ENCODE peak calls at places on chromosomes 2 and 18, in nine cellular contexts. One of them, this sample, is unnamed.

GRCh38 chr2:230944123-230944653 is 19.1 kb upstream of the GPR55 start:
- DNase-seq in fibroblast of lung: no peak
- DNase-seq in adipocyte: no peak
- DNase-seq in esophagus squamous epithelium: no peak
- DNase-seq in thoracic aorta: no peak
- DNase-seq in PC-3: no peak
- DNase-seq in cardiac muscle cell: no peak
- DNase-seq in left lung: no peak
- DNase-seq in sigmoid colon: no peak
- DNase-seq in this sample: peak; percentile 13

GRCh38 chr2:224585205-224586088 is at the start of gene CUL3:
- DNase-seq in fibroblast of lung: peak; percentile 95
- DNase-seq in adipocyte: peak; percentile 99
- DNase-seq in esophagus squamous epithelium: peak; percentile 95
- DNase-seq in thoracic aorta: peak; percentile 95
- DNase-seq in PC-3: peak; percentile 95
- DNase-seq in cardiac muscle cell: peak; percentile 99
- DNase-seq in left lung: peak; percentile 100
- DNase-seq in sigmoid colon: peak; percentile 99
- DNase-seq in this sample: peak; percentile 98

GRCh38 chr18:1806884-1807615 is 764.3 kb downstream of the METTL4 start:
- DNase-seq in fibroblast of lung: no peak
- DNase-seq in adipocyte: no peak
- DNase-seq in esophagus squamous epithelium: no peak
- DNase-seq in thoracic aorta: no peak
- DNase-seq in PC-3: no peak
- DNase-seq in cardiac muscle cell: peak; percentile 9
- DNase-seq in left lung: no peak
- DNase-seq in sigmoid colon: no peak
- DNase-seq in this sample: no peak

GRCh38 chr18:79274823-79275222 is 120.9 kb upstream of the NFATC1 start:
- DNase-seq in fibroblast of lung: no peak
- DNase-seq in adipocyte: no peak
- DNase-seq in esophagus squamous epithelium: no peak
- DNase-seq in thoracic aorta: no peak
- DNase-seq in PC-3: no peak
- DNase-seq in cardiac muscle cell: no peak
- DNase-seq in left lung: no peak
- DNase-seq in sigmoid colon: no peak
- DNase-seq in this sample: peak; percentile 35

GRCh38 chr2:239324456-239324855 is 76.4 kb downstream of the HDAC4 start:
- DNase-seq in fibroblast of lung: no peak
- DNase-seq in adipocyte: no peak
- DNase-seq in esophagus squamous epithelium: no peak
- DNase-seq in thoracic aorta: no peak
- DNase-seq in PC-3: no peak
- DNase-seq in cardiac muscle cell: no peak
- DNase-seq in left lung: no peak
- DNase-seq in sigmoid colon: no peak
- DNase-seq in this sample: peak; percentile 65

GRCh38 chr2:177064417-177064816 is 148.2 kb upstream of the HNRNPA3 start:
- DNase-seq in fibroblast of lung: no peak
- DNase-seq in adipocyte: no peak
- DNase-seq in esophagus squamous epithelium: no peak
- DNase-seq in thoracic aorta: no peak
- DNase-seq in PC-3: no peak
- DNase-seq in cardiac muscle cell: no peak
- DNase-seq in left lung: no peak
- DNase-seq in sigmoid colon: no peak
- DNase-seq in this sample: no peak

GRCh38 chr2:54455584-54456525 is at the start of gene SPTBN1:
- DNase-seq in fibroblast of lung: peak; percentile 94
- DNase-seq in adipocyte: peak; percentile 95
- DNase-seq in esophagus squamous epithelium: no peak
- DNase-seq in thoracic aorta: peak; percentile 64
- DNase-seq in PC-3: peak; percentile 66
- DNase-seq in cardiac muscle cell: peak; percentile 93
- DNase-seq in left lung: peak; percentile 93
- DNase-seq in sigmoid colon: peak; percentile 97
- DNase-seq in this sample: peak; percentile 96

GRCh38 chr18:37582306-37582705 is 16.7 kb upstream of the CELF4 start:
- DNase-seq in fibroblast of lung: no peak
- DNase-seq in adipocyte: no peak
- DNase-seq in esophagus squamous epithelium: no peak
- DNase-seq in thoracic aorta: no peak
- DNase-seq in PC-3: no peak
- DNase-seq in cardiac muscle cell: no peak
- DNase-seq in left lung: no peak
- DNase-seq in sigmoid colon: no peak
- DNase-seq in this sample: no peak

GRCh38 chr2:96174251-96175144 is 29.3 kb upstream of the DUSP2 start:
- DNase-seq in fibroblast of lung: peak; percentile 37
- DNase-seq in adipocyte: peak; percentile 78
- DNase-seq in esophagus squamous epithelium: no peak
- DNase-seq in thoracic aorta: peak; percentile 24
- DNase-seq in PC-3: peak; percentile 79
- DNase-seq in cardiac muscle cell: peak; percentile 81
- DNase-seq in left lung: peak; percentile 92
- DNase-seq in sigmoid colon: no peak
- DNase-seq in this sample: peak; percentile 78

GRCh38 chr18:5824370-5824984 is 70.8 kb downstream of the TMEM200C start:
- DNase-seq in fibroblast of lung: no peak
- DNase-seq in adipocyte: no peak
- DNase-seq in esophagus squamous epithelium: no peak
- DNase-seq in thoracic aorta: no peak
- DNase-seq in PC-3: no peak
- DNase-seq in cardiac muscle cell: no peak
- DNase-seq in left lung: no peak
- DNase-seq in sigmoid colon: no peak
- DNase-seq in this sample: peak; percentile 5

GRCh38 chr2:215002500-215002899 is 135.9 kb downstream of the ABCA12 start:
- DNase-seq in fibroblast of lung: peak; percentile 44
- DNase-seq in adipocyte: peak; percentile 87
- DNase-seq in esophagus squamous epithelium: no peak
- DNase-seq in thoracic aorta: no peak
- DNase-seq in PC-3: peak; percentile 59
- DNase-seq in cardiac muscle cell: peak; percentile 78
- DNase-seq in left lung: no peak
- DNase-seq in sigmoid colon: no peak
- DNase-seq in this sample: peak; percentile 22

GRCh38 chr2:186099772-186100171 is 361.2 kb downstream of the FSIP2 start:
- DNase-seq in fibroblast of lung: no peak
- DNase-seq in adipocyte: no peak
- DNase-seq in esophagus squamous epithelium: no peak
- DNase-seq in thoracic aorta: no peak
- DNase-seq in PC-3: no peak
- DNase-seq in cardiac muscle cell: no peak
- DNase-seq in left lung: no peak
- DNase-seq in sigmoid colon: no peak
- DNase-seq in this sample: no peak

GRCh38 chr2:240783819-240784621 is 36.0 kb downstream of the KIF1A start:
- DNase-seq in fibroblast of lung: no peak
- DNase-seq in adipocyte: no peak
- DNase-seq in esophagus squamous epithelium: no peak
- DNase-seq in thoracic aorta: no peak
- DNase-seq in PC-3: no peak
- DNase-seq in cardiac muscle cell: no peak
- DNase-seq in left lung: peak; percentile 76
- DNase-seq in sigmoid colon: peak; percentile 54
- DNase-seq in this sample: no peak

GRCh38 chr18:37315935-37316334 is 249.7 kb downstream of the CELF4 start:
- DNase-seq in fibroblast of lung: no peak
- DNase-seq in adipocyte: no peak
- DNase-seq in esophagus squamous epithelium: no peak
- DNase-seq in thoracic aorta: no peak
- DNase-seq in PC-3: no peak
- DNase-seq in cardiac muscle cell: no peak
- DNase-seq in left lung: no peak
- DNase-seq in sigmoid colon: no peak
- DNase-seq in this sample: no peak

GRCh38 chr2:38505779-38506178 is 96.9 kb downstream of the HNRNPLL start:
- DNase-seq in fibroblast of lung: no peak
- DNase-seq in adipocyte: peak; percentile 69
- DNase-seq in esophagus squamous epithelium: no peak
- DNase-seq in thoracic aorta: no peak
- DNase-seq in PC-3: peak; percentile 24
- DNase-seq in cardiac muscle cell: no peak
- DNase-seq in left lung: no peak
- DNase-seq in sigmoid colon: peak; percentile 96
- DNase-seq in this sample: no peak

GRCh38 chr18:50158866-50159653 is 35.9 kb downstream of the MYO5B start:
- DNase-seq in fibroblast of lung: no peak
- DNase-seq in adipocyte: no peak
- DNase-seq in esophagus squamous epithelium: no peak
- DNase-seq in thoracic aorta: no peak
- DNase-seq in PC-3: peak; percentile 79
- DNase-seq in cardiac muscle cell: no peak
- DNase-seq in left lung: no peak
- DNase-seq in sigmoid colon: no peak
- DNase-seq in this sample: no peak

GRCh38 chr2:75555701-75556100 is 5.0 kb downstream of the EVA1A start:
- DNase-seq in fibroblast of lung: no peak
- DNase-seq in adipocyte: no peak
- DNase-seq in esophagus squamous epithelium: no peak
- DNase-seq in thoracic aorta: no peak
- DNase-seq in PC-3: no peak
- DNase-seq in cardiac muscle cell: no peak
- DNase-seq in left lung: no peak
- DNase-seq in sigmoid colon: no peak
- DNase-seq in this sample: no peak

GRCh38 chr2:112154246-112155110 is 16.3 kb downstream of the FBLN7 start:
- DNase-seq in fibroblast of lung: no peak
- DNase-seq in adipocyte: no peak
- DNase-seq in esophagus squamous epithelium: no peak
- DNase-seq in thoracic aorta: no peak
- DNase-seq in PC-3: no peak
- DNase-seq in cardiac muscle cell: no peak
- DNase-seq in left lung: no peak
- DNase-seq in sigmoid colon: no peak
- DNase-seq in this sample: peak; percentile 65

GRCh38 chr2:35428548-35428947 is 927.0 kb upstream of the CRIM1 start:
- DNase-seq in fibroblast of lung: no peak
- DNase-seq in adipocyte: peak; percentile 10
- DNase-seq in esophagus squamous epithelium: no peak
- DNase-seq in thoracic aorta: no peak
- DNase-seq in PC-3: peak; percentile 48
- DNase-seq in cardiac muscle cell: peak; percentile 63
- DNase-seq in left lung: no peak
- DNase-seq in sigmoid colon: no peak
- DNase-seq in this sample: peak; percentile 5

GRCh38 chr18:63207825-63208224 is 111.7 kb downstream of the BCL2 start:
- DNase-seq in fibroblast of lung: no peak
- DNase-seq in adipocyte: no peak
- DNase-seq in esophagus squamous epithelium: no peak
- DNase-seq in thoracic aorta: no peak
- DNase-seq in PC-3: no peak
- DNase-seq in cardiac muscle cell: no peak
- DNase-seq in left lung: no peak
- DNase-seq in sigmoid colon: no peak
- DNase-seq in this sample: no peak
- H3K4me3 ChIP-seq in fibroblast of lung: no peak overlapping the region
- H3K4me3 ChIP-seq in adipocyte: no peak overlapping the region
- H3K4me3 ChIP-seq in esophagus squamous epithelium: no peak overlapping the region
- H3K4me3 ChIP-seq in thoracic aorta: peak overlapping the region; percentile 53
- H3K4me3 ChIP-seq in PC-3: no peak overlapping the region
- H3K4me3 ChIP-seq in cardiac muscle cell: no peak overlapping the region
- H3K4me3 ChIP-seq in left lung: no peak overlapping the region
- H3K4me3 ChIP-seq in sigmoid colon: no peak overlapping the region
- H3K4me3 ChIP-seq in this sample: no peak overlapping the region

DNA sequence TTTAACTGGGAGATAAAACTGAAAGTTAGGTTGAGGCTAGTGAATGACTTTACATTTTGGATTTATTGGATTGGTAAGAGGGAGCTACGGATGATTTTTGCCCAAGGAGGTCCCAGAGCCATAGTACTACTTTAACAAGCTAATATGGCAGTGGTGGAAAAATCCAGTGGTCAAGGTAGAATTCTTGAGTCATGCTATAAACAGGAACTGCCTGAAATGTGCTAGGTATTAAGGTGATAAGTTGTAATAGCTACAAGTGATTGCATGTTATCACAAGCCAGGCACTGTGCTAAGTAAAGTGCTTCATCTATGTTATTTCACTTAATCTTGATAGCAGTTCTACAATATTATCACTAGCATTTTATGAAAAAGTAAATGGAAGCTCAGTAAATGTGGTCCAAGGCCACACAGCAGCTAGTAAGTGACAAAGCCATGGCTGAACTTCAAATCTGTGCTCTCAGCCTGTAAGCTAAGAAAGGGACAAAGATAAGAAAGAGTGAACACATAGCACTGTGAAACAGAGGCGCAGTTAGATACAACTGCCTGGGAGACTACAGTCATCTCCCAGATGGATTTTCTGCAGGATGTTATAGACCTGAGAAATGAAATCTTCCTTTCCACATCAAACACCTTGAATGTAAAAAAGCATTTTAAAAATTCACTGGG is 469.6 kb downstream of the TGIF1 start:
- DNase-seq in fibroblast of lung: no peak
- DNase-seq in adipocyte: no peak
- DNase-seq in esophagus squamous epithelium: no peak
- DNase-seq in thoracic aorta: no peak
- DNase-seq in PC-3: no peak
- DNase-seq in cardiac muscle cell: peak; percentile 21
- DNase-seq in left lung: no peak
- DNase-seq in sigmoid colon: no peak
- DNase-seq in this sample: no peak
- H3K36me3 ChIP-seq in fibroblast of lung: no peaks in the 10 kb centered on the region
- H3K36me3 ChIP-seq in adipocyte: no peaks in the 10 kb centered on the region
- H3K36me3 ChIP-seq in esophagus squamous epithelium: no peaks in the 10 kb centered on the region
- H3K36me3 ChIP-seq in thoracic aorta: no peaks in the 10 kb centered on the region
- H3K36me3 ChIP-seq in PC-3: no peaks in the 10 kb centered on the region
- H3K36me3 ChIP-seq in cardiac muscle cell: no peaks in the 10 kb centered on the region
- H3K36me3 ChIP-seq in left lung: no peaks in the 10 kb centered on the region
- H3K36me3 ChIP-seq in sigmoid colon: no peaks in the 10 kb centered on the region
- H3K36me3 ChIP-seq in this sample: no peaks in the 10 kb centered on the region

GRCh38 chr2:85754313-85755095 is 713 bp downstream of the ATOH8 start:
- DNase-seq in fibroblast of lung: peak; percentile 63
- DNase-seq in adipocyte: peak; percentile 66
- DNase-seq in esophagus squamous epithelium: no peak
- DNase-seq in thoracic aorta: no peak
- DNase-seq in PC-3: no peak
- DNase-seq in cardiac muscle cell: peak; percentile 65
- DNase-seq in left lung: peak; percentile 84
- DNase-seq in sigmoid colon: no peak
- DNase-seq in this sample: peak; percentile 91
- H3K4me3 ChIP-seq in fibroblast of lung: peak overlapping the region; percentile 96
- H3K4me3 ChIP-seq in adipocyte: peak overlapping the region; percentile 87
- H3K4me3 ChIP-seq in esophagus squamous epithelium: peak overlapping the region; percentile 39
- H3K4me3 ChIP-seq in thoracic aorta: peak overlapping the region; percentile 88
- H3K4me3 ChIP-seq in PC-3: peak overlapping the region; percentile 67
- H3K4me3 ChIP-seq in cardiac muscle cell: peak overlapping the region; percentile 47
- H3K4me3 ChIP-seq in left lung: peak overlapping the region; percentile 65
- H3K4me3 ChIP-seq in sigmoid colon: peak overlapping the region; percentile 76
- H3K4me3 ChIP-seq in this sample: peak overlapping the region; percentile 62

DNA sequence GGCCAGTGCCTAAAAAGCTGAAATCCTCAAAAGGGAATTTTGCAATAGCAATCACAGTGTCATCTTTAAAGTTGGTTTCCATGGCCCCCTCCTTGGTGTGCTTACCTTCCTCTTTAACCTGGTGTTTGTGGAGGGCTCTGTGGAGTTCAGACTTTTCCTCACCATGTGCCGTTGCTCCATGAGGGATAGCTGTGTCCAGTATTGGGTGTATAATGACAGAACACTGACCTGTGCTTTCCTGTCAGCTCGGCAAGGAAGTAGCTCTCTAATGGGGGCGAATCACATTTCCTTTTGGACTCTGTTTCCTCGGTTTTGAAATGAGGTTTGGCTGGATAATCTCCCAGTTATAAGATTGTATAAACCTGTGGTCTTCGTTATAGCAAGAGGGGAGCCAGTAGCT is 166.0 kb upstream of the DAPL1 start:
- DNase-seq in fibroblast of lung: no peak
- DNase-seq in adipocyte: no peak
- DNase-seq in esophagus squamous epithelium: no peak
- DNase-seq in thoracic aorta: no peak
- DNase-seq in PC-3: no peak
- DNase-seq in cardiac muscle cell: no peak
- DNase-seq in left lung: no peak
- DNase-seq in sigmoid colon: no peak
- DNase-seq in this sample: no peak
- H3K36me3 ChIP-seq in fibroblast of lung: peaks cover 2% of the 10 kb centered on the region
- H3K36me3 ChIP-seq in adipocyte: peaks cover 29% of the 10 kb centered on the region
- H3K36me3 ChIP-seq in esophagus squamous epithelium: peaks cover 76% of the 10 kb centered on the region
- H3K36me3 ChIP-seq in thoracic aorta: peaks cover 7% of the 10 kb centered on the region
- H3K36me3 ChIP-seq in PC-3: peaks cover 20% of the 10 kb centered on the region
- H3K36me3 ChIP-seq in cardiac muscle cell: peaks cover 18% of the 10 kb centered on the region
- H3K36me3 ChIP-seq in left lung: no peaks in the 10 kb centered on the region
- H3K36me3 ChIP-seq in sigmoid colon: peaks cover 39% of the 10 kb centered on the region
- H3K36me3 ChIP-seq in this sample: peaks cover 8% of the 10 kb centered on the region